ENCODE peak calls at places on chromosome 15, in nine cellular contexts. X is Peyer's patch; L is GM23248; B is CD8-positive, alpha-beta memory T cell; C is prostate gland; D is lower lobe of right lung; G is endothelial cell of umbilical vein; S is CD8-positive, alpha-beta T cell; R is Karpas-422. I is an unnamed sample. For H3K4me1, the result is how much of the 10 kb centered on the place peaks cover.

GRCh38 chr15:77064539-77065308 is 6.2 kb downstream of the TSPAN3 start:
- DNase-seq in X (no peak), L (peak), B (no peak), C (no peak), D (no peak), G (peak), S (no peak), R (no peak), I (peak)

GRCh38 chr15:57565326-57565725 is 26.4 kb upstream of the MYZAP start:
- DNase-seq in X (peak), L (no peak), B (peak), C (no peak), D (no peak), G (no peak), S (peak), R (no peak), I (peak)

GRCh38 chr15:70422342-70422741 is 324.6 kb upstream of the TLE3 start:
- DNase-seq in X (no peak), L (no peak), B (no peak), C (no peak), D (no peak), G (no peak), S (no peak), R (no peak), I (no peak)

GRCh38 chr15:99709243-99709986 is 23.8 kb downstream of the LYSMD4 start:
- DNase-seq in X (no peak), L (no peak), B (no peak), C (no peak), D (no peak), G (no peak), S (no peak), R (no peak), I (no peak)

GRCh38 chr15:81303241-81304225 is 20.4 kb downstream of the STARD5 start:
- DNase-seq in X (no peak), L (no peak), B (peak), C (peak), D (no peak), G (no peak), S (peak), R (no peak), I (no peak)

GRCh38 chr15:55768670-55769185 is 25.8 kb upstream of the PRTG start:
- DNase-seq in X (no peak), L (no peak), B (no peak), C (no peak), D (no peak), G (no peak), S (no peak), R (no peak), I (no peak)

GRCh38 chr15:25178835-25179672 is 224.3 kb downstream of the SNRPN start:
- DNase-seq in X (peak), L (no peak), B (no peak), C (peak), D (peak), G (no peak), S (peak), R (no peak), I (no peak)

GRCh38 chr15:76576526-76577279 is 240.1 kb downstream of the ISL2 start:
- DNase-seq in X (peak), L (peak), B (no peak), C (peak), D (peak), G (peak), S (no peak), R (no peak), I (peak)

GRCh38 chr15:69857686-69858391 is 239.9 kb downstream of the TLE3 start:
- DNase-seq in X (no peak), L (no peak), B (peak), C (no peak), D (no peak), G (no peak), S (peak), R (peak), I (no peak)

GRCh38 chr15:69703495-69704187 is 251.0 kb downstream of the RPLP1 start:
- DNase-seq in X (no peak), L (no peak), B (no peak), C (peak), D (no peak), G (peak), S (no peak), R (no peak), I (no peak)

GRCh38 chr15:60128000-60128376 is 123.9 kb downstream of the FOXB1 start:
- DNase-seq in X (no peak), L (peak), B (no peak), C (no peak), D (no peak), G (no peak), S (no peak), R (no peak), I (no peak)

GRCh38 chr15:40769310-40770146 is at the start of gene C15orf62:
- DNase-seq in X (peak), L (peak), B (peak), C (peak), D (peak), G (peak), S (peak), R (peak), I (peak)

GRCh38 chr15:62334581-62334980 is 169.5 kb upstream of the C2CD4B start:
- DNase-seq in X (no peak), L (no peak), B (no peak), C (no peak), D (no peak), G (no peak), S (no peak), R (no peak), I (no peak)

GRCh38 chr15:69735126-69735525 is 282.5 kb downstream of the RPLP1 start:
- DNase-seq in X (no peak), L (peak), B (no peak), C (no peak), D (no peak), G (no peak), S (no peak), R (no peak), I (no peak)

GRCh38 chr15:34804776-34805175 is 9.4 kb upstream of the ACTC1 start:
- DNase-seq in X (no peak), L (no peak), B (no peak), C (no peak), D (no peak), G (no peak), S (no peak), R (no peak), I (no peak)

GRCh38 chr15:55239440-55240124 is 42.8 kb upstream of the RSL24D1 start:
- DNase-seq in X (no peak), L (no peak), B (no peak), C (no peak), D (no peak), G (no peak), S (no peak), R (no peak), I (no peak)

GRCh38 chr15:61661791-61662190 is 398.5 kb downstream of the VPS13C start:
- DNase-seq in X (no peak), L (peak), B (no peak), C (no peak), D (no peak), G (no peak), S (no peak), R (no peak), I (no peak)

GRCh38 chr15:93209690-93210425 is 120.8 kb upstream of the RGMA start:
- DNase-seq in X (no peak), L (no peak), B (no peak), C (no peak), D (no peak), G (no peak), S (no peak), R (no peak), I (no peak)

GRCh38 chr15:68678746-68679145 is 100.0 kb downstream of the CORO2B start:
- DNase-seq in X (no peak), L (no peak), B (no peak), C (no peak), D (no peak), G (no peak), S (no peak), R (peak), I (no peak)

GRCh38 chr15:43105077-43105769 is 615 bp downstream of the UBR1 start:
- DNase-seq in X (peak), L (peak), B (no peak), C (peak), D (no peak), G (no peak), S (no peak), R (peak), I (peak)

GRCh38 chr15:26097216-26097615 is 234.1 kb upstream of the ATP10A start:
- DNase-seq in X (no peak), L (no peak), B (no peak), C (no peak), D (no peak), G (no peak), S (no peak), R (no peak), I (no peak)

GRCh38 chr15:93460717-93461116 is 371.7 kb upstream of the RGMA start:
- DNase-seq in X (no peak), L (no peak), B (no peak), C (no peak), D (no peak), G (no peak), S (no peak), R (peak), I (no peak)

GRCh38 chr15:32851619-32852416 is 134.0 kb downstream of the GREM1 start:
- DNase-seq in X (no peak), L (peak), B (no peak), C (no peak), D (no peak), G (peak), S (no peak), R (no peak), I (no peak)

GRCh38 chr15:76360416-76360815 is 23.8 kb downstream of the ISL2 start:
- DNase-seq in X (no peak), L (no peak), B (no peak), C (no peak), D (no peak), G (no peak), S (no peak), R (no peak), I (no peak)

GRCh38 chr15:41941644-41942415 is 30.5 kb downstream of the EHD4 start:
- DNase-seq in X (no peak), L (no peak), B (no peak), C (no peak), D (no peak), G (no peak), S (no peak), R (no peak), I (no peak)
- H3K4me1 ChIP-seq in X (under half), L (under half), B (under half), C (under half), D (under half), G (half or more), S (under half), R (under half), I (under half)

DNA sequence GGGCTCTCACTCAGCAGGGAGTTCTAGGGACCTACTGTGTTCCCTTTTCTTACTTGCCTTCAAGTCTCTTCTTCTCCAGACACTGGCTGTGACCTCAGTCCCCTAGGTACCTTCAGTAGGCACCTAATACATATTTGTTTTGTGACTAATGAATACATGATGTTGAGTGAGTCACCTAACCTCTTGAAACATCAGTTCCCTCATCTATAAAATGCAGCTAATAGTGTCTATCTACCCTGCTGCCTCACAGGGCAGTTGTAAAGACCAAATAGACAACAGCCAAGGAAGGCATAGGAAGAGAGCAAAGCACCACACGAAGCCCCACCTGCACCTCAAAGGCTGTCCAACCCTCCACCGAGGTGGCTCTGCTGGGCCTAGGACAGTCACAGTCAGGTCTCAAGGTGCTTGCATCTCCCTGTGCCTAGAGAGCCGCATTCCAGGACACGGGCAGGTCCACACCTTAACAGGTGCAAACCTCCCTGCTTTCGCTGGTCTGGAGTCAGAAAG is 29.1 kb downstream of the DAPK2 start:
- DNase-seq in X (peak), L (peak), B (no peak), C (no peak), D (no peak), G (no peak), S (no peak), R (no peak), I (peak)
- H3K4me1 ChIP-seq in X (under half), L (under half), B (under half), C (under half), D (under half), G (under half), S (under half), R (under half), I (under half)

DNA sequence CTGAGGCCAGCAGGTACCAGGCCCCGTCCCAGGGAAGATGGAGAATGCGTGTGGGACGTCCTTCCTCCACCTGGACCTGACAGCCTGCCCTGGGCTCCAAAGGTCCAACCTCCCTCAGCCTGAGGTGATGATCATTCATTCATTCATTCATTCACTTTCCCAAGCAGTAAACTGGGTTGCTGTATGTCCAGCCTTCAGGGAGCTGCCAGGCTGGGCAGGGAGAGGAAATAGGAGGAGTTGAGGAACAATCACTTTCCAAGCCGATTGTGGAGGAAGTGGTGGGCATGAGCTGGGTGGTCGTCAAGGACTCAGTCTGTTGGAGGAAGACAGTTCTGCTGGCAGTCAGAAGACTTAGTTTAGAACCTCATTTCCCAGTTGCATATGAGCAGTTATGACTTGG is 10.2 kb upstream of the CCDC33 start:
- DNase-seq in X (no peak), L (no peak), B (no peak), C (no peak), D (no peak), G (no peak), S (no peak), R (no peak), I (no peak)
- H3K4me1 ChIP-seq in X (under half), L (under half), B (under half), C (under half), D (under half), G (under half), S (under half), R (under half), I (under half)

GRCh38 chr15:97995881-97996603 is 35.5 kb downstream of the ARRDC4 start:
- DNase-seq in X (peak), L (peak), B (no peak), C (no peak), D (no peak), G (peak), S (no peak), R (peak), I (peak)
- H3K4me1 ChIP-seq in X (under half), L (under half), B (under half), C (under half), D (under half), G (under half), S (under half), R (under half), I (under half)

GRCh38 chr15:96553931-96554330 is 223.4 kb downstream of the NR2F2 start:
- DNase-seq in X (no peak), L (peak), B (no peak), C (no peak), D (no peak), G (no peak), S (no peak), R (no peak), I (no peak)

GRCh38 chr15:96561593-96561992 is 231.1 kb downstream of the NR2F2 start:
- DNase-seq in X (no peak), L (no peak), B (no peak), C (no peak), D (no peak), G (no peak), S (no peak), R (no peak), I (no peak)

GRCh38 chr15:96560246-96560895 is 229.9 kb downstream of the NR2F2 start:
- DNase-seq in X (no peak), L (peak), B (no peak), C (no peak), D (no peak), G (no peak), S (no peak), R (no peak), I (no peak)

GRCh38 chr15:96554541-96554940 is 224.0 kb downstream of the NR2F2 start:
- DNase-seq in X (no peak), L (no peak), B (no peak), C (no peak), D (no peak), G (no peak), S (no peak), R (no peak), I (no peak)

GRCh38 chr15:96559087-96559486 is 228.6 kb downstream of the NR2F2 start:
- DNase-seq in X (no peak), L (no peak), B (no peak), C (no peak), D (no peak), G (no peak), S (no peak), R (no peak), I (no peak)
- H3K4me1 ChIP-seq in X (under half), L (under half), B (under half), C (under half), D (under half), G (under half), S (under half), R (under half), I (under half)

GRCh38 chr15:48966595-48967301 is 3.0 kb upstream of the SHC4 start:
- DNase-seq in X (no peak), L (peak), B (no peak), C (no peak), D (no peak), G (no peak), S (no peak), R (no peak), I (peak)
- H3K4me1 ChIP-seq in X (under half), L (under half), B (under half), C (under half), D (under half), G (under half), S (under half), R (under half), I (under half)

DNA sequence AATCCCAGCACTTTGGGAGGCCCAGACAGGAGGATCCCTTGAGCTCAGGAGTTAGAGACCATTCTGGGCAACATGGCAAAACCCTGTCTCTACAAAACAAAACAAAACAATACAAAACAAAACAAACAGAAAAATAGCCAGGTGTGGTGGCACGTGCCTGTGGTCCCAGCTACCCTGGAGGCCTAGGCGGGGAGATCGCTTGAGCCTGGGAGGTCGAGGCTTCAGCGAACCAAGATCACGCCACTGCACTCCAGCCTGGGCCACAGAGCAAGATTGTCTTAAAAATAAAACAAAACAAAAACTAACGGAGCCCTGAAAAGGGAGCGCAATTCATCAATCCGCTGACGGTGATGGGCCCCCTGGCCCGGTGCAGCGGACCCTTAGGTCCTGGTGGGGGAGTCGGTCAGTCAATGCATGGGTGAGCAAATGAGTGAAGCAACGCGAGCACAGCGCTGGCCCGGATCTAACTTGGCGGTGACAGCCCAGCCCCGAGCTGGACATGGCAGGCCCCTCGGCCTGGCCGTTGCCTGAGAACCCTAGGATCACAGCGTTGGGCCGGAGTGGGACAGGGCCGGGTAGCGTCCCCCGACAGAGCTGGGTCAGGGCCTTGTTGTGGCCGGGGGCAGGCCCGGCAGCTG is 52.4 kb upstream of the BLM start:
- DNase-seq in X (no peak), L (peak), B (no peak), C (no peak), D (peak), G (peak), S (no peak), R (peak), I (no peak)
- H3K4me1 ChIP-seq in X (under half), L (under half), B (under half), C (under half), D (under half), G (under half), S (half or more), R (half or more), I (under half)